ENCODE peak calls at places on chromosomes 16 and 17, in four cellular contexts. D, I, Q and Z are unnamed samples.

GRCh38 chr17:7914771-7915610 is 1.1 kb downstream of the RNF227 start:
- DNase-seq in D (peak), I (no peak), Q (no peak), Z (no peak)

GRCh38 chr16:3880623-3881498 is at the start of gene CREBBP:
- DNase-seq in D (peak), I (peak), Q (peak), Z (peak)

GRCh38 chr16:75319513-75320401 is 68.3 kb upstream of the BCAR1 start:
- DNase-seq in D (no peak), I (no peak), Q (no peak), Z (peak)

GRCh38 chr16:83215417-83216001 is 588.7 kb downstream of the CDH13 start:
- DNase-seq in D (no peak), I (peak), Q (peak), Z (peak)

GRCh38 chr17:2837147-2837561 is 40.9 kb downstream of the RAP1GAP2 start:
- DNase-seq in D (no peak), I (peak), Q (peak), Z (peak)

GRCh38 chr17:7882629-7883028 is 6.0 kb upstream of the CHD3 start:
- DNase-seq in D (no peak), I (no peak), Q (no peak), Z (no peak)

GRCh38 chr16:81694494-81695285 is 84.4 kb upstream of the PLCG2 start:
- DNase-seq in D (no peak), I (no peak), Q (no peak), Z (no peak)

GRCh38 chr17:61070649-61071048 is 329.0 kb upstream of the TBX2 start:
- DNase-seq in D (no peak), I (no peak), Q (no peak), Z (no peak)

GRCh38 chr17:69447726-69448125 is 33.2 kb downstream of the MAP2K6 start:
- DNase-seq in D (peak), I (no peak), Q (no peak), Z (no peak)

GRCh38 chr16:11377156-11377555 is 31.9 kb downstream of the RMI2 start:
- DNase-seq in D (no peak), I (no peak), Q (no peak), Z (no peak)

GRCh38 chr16:57585051-57585687 is 42.7 kb downstream of the ADGRG5 start:
- DNase-seq in D (no peak), I (no peak), Q (no peak), Z (no peak)

GRCh38 chr17:17900615-17901520 is 64.1 kb upstream of the SREBF1 start:
- DNase-seq in D (peak), I (no peak), Q (no peak), Z (no peak)

GRCh38 chr17:35709874-35710273 is 21.6 kb upstream of the RASL10B start:
- DNase-seq in D (no peak), I (no peak), Q (no peak), Z (no peak)

GRCh38 chr17:17710728-17711541 is 29.7 kb downstream of the RAI1 start:
- DNase-seq in D (peak), I (no peak), Q (no peak), Z (no peak)

GRCh38 chr17:50397919-50398285 is 579 bp upstream of the LRRC59 start:
- DNase-seq in D (no peak), I (no peak), Q (no peak), Z (no peak)

GRCh38 chr17:19287651-19288050 is 50.5 kb downstream of the EPN2 start:
- DNase-seq in D (no peak), I (no peak), Q (no peak), Z (no peak)

GRCh38 chr17:13385481-13385907 is 216.2 kb downstream of the HS3ST3A1 start:
- DNase-seq in D (no peak), I (no peak), Q (no peak), Z (no peak)

GRCh38 chr16:57984443-57985203 is 13.7 kb upstream of the CNGB1 start:
- DNase-seq in D (peak), I (peak), Q (peak), Z (peak)

GRCh38 chr16:22370038-22370541 is 4.3 kb downstream of the CDR2 start:
- DNase-seq in D (no peak), I (no peak), Q (no peak), Z (no peak)